ENCODE peak calls at places on chromosomes 2 and 18, in seven cellular contexts. X is dorsolateral prefrontal cortex, J is sigmoid colon, H is heart right ventricle, D is foreskin fibroblast, T is esophagus squamous epithelium, F is GM12865. V is an unnamed sample.

GRCh38 chr2:172599917-172600316 is 44.0 kb downstream of the PDK1 start:
- DNase-seq in X (no peak), J (no peak), H (no peak), D (no peak), T (no peak), F (no peak), V (no peak)

GRCh38 chr2:71498261-71498701 is 44.9 kb downstream of the DYSF start:
- DNase-seq in X (no peak), J (peak; percentile 33), H (no peak), D (peak; percentile 48), T (no peak), F (no peak), V (peak; percentile 82)

GRCh38 chr18:60675801-60676200 is 303.2 kb upstream of the MC4R start:
- DNase-seq in X (no peak), J (no peak), H (no peak), D (no peak), T (no peak), F (no peak), V (no peak)

GRCh38 chr2:230777681-230778080 is 65.0 kb downstream of the CAB39 start:
- DNase-seq in X (no peak), J (no peak), H (no peak), D (no peak), T (no peak), F (no peak), V (no peak)

GRCh38 chr18:59700535-59700967 is 3.3 kb upstream of the CCBE1 start:
- DNase-seq in X (no peak), J (no peak), H (no peak), D (no peak), T (no peak), F (no peak), V (no peak)

GRCh38 chr2:62895632-62896009 is 155.0 kb upstream of the OTX1 start:
- DNase-seq in X (no peak), J (no peak), H (no peak), D (peak; percentile 31), T (no peak), F (no peak), V (no peak)

GRCh38 chr2:233977296-233977837 is 60.2 kb downstream of the TRPM8 start:
- DNase-seq in X (no peak), J (no peak), H (no peak), D (no peak), T (no peak), F (no peak), V (no peak)

GRCh38 chr2:237952851-237953250 is 14.0 kb upstream of the UBE2F start:
- DNase-seq in X (no peak), J (no peak), H (no peak), D (no peak), T (no peak), F (no peak), V (no peak)

GRCh38 chr2:64615206-64615763 is 38.4 kb downstream of the SERTAD2 start:
- DNase-seq in X (no peak), J (peak; percentile 55), H (no peak), D (no peak), T (no peak), F (no peak), V (no peak)

DNA sequence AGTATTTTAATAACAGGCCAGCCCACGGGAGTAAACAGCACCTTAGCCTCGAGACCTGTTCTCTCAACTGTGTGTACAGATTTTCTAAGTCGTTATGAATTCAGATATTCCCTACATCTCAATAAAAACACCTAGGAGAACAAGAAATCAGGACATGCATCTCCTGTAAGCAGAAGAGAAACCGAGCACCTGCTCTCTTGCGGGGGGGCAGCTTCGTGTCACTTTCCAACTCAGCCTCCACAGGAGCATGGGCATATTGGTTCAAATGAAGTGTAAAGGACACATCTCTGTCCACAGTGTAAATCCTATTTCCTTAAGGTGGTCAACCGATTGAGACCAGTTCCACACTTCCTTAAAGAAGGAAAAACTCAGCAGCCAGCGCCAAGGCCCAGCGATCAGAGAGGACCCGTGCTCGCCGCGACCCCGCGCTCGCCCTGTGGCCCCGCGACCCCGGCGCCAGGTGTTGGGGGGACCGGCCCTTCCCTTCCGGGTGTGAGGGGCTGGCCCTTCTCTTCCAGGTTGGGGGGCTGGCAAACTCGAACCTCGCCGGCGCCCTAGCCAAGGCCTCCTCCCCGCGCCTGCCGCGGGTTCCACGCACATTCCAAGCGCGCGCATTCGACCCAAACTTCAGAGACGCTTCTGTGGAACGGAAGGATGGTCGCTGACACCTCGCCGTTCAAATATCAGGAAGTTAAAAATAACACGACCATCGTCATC is 652 bp downstream of the SH3YL1 start:
- DNase-seq in X (no peak), J (no peak), H (no peak), D (no peak), T (no peak), F (no peak), V (no peak)
- H3K4me3 ChIP-seq in X (peak overlapping the region; percentile 96), J (peak overlapping the region; percentile 63), H (peak overlapping the region; percentile 82), D (peak overlapping the region; percentile 65), T (peak overlapping the region; percentile 90), F (peak overlapping the region; percentile 70), V (peak overlapping the region; percentile 97)

GRCh38 chr18:75210274-75211001 is at the start of gene TSHZ1:
- DNase-seq in X (peak; percentile 68), J (peak; percentile 86), H (peak; percentile 83), D (peak; percentile 94), T (peak; percentile 46), F (peak; percentile 90), V (peak; percentile 44)
- TF ChIP-seq CTCF in X (no peak), J (no peak), H (no peak), D (no peak), T (no peak), F (no peak), V (no peak)

GRCh38 chr2:187550797-187551306 is 3.4 kb downstream of the TFPI start:
- DNase-seq in X (no peak), J (no peak), H (no peak), D (no peak), T (no peak), F (no peak), V (no peak)

GRCh38 chr2:187548658-187549057 is 5.6 kb downstream of the TFPI start:
- DNase-seq in X (no peak), J (no peak), H (no peak), D (no peak), T (no peak), F (no peak), V (no peak)

GRCh38 chr2:187547353-187547979 is 6.8 kb downstream of the TFPI start:
- DNase-seq in X (no peak), J (peak; percentile 85), H (peak; percentile 68), D (peak; percentile 96), T (no peak), F (no peak), V (peak; percentile 81)

GRCh38 chr2:187549951-187550555 is 4.2 kb downstream of the TFPI start:
- DNase-seq in X (no peak), J (no peak), H (no peak), D (no peak), T (no peak), F (no peak), V (no peak)

DNA sequence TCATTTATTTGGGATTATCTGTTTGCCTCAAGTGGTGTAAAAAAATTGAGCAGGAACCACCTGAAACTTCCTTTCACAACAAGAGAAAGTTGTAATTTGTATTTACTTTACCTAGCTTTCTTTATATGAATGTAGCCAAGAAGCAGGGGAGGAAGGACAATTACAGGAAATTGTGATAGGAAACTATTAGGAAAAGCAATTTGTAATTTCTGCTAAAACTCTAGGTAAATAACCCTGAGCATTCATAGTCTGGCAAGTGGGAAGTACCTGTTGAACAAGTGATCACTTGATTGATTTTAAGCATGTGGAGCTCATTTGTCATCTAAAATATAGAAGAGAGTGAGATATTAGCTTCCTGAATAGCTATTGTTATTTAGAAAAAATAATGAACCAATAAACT is 5.0 kb downstream of the TFPI start:
- DNase-seq in X (no peak), J (no peak), H (no peak), D (no peak), T (no peak), F (no peak), V (no peak)
- H3K4me3 ChIP-seq in X (no peak overlapping the region), J (no peak overlapping the region), H (peak overlapping the region; percentile 3), D (no peak overlapping the region), T (peak overlapping the region; percentile 65), F (no peak overlapping the region), V (no peak overlapping the region)

GRCh38 chr18:76379226-76380126 is 115.6 kb downstream of the ZNF516 start:
- DNase-seq in X (no peak), J (peak; percentile 67), H (no peak), D (no peak), T (no peak), F (no peak), V (no peak)

GRCh38 chr18:76380127-76380729 is 114.8 kb downstream of the ZNF516 start:
- DNase-seq in X (no peak), J (no peak), H (no peak), D (no peak), T (no peak), F (no peak), V (no peak)

GRCh38 chr18:76382265-76382664 is 112.8 kb downstream of the ZNF516 start:
- DNase-seq in X (no peak), J (peak; percentile 57), H (no peak), D (peak; percentile 37), T (no peak), F (no peak), V (no peak)

GRCh38 chr18:76378526-76379215 is 116.4 kb downstream of the ZNF516 start:
- DNase-seq in X (no peak), J (peak; percentile 58), H (no peak), D (no peak), T (no peak), F (no peak), V (no peak)

DNA sequence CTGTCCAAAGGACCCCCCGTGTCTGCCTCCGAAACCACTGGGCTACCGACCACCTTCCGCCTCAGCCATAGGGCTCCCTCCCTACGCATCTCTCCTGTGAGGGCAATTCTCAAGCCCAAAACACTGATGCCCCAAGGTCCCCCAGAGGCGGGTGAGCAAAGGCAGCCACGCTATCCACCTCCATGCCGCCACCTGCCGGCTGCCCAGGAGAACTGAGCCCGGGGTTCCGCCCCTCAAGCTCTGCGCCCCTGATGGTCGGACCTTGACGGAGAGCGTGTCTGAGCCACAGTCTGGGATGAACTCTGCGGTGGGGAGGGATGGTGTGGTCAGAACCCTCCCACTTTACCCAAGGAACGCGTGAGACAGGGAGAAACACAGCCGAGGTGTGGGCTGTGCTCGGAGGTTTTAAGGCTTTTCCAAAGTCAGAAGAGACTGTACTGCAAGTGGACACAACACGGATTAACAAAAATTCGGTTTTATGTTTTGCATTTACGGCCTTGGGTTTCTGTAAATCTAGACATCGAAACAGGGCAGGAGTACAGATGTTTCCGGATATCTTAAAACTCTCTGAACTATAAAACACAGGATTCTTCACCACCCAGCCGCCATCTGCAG is 114.1 kb downstream of the ZNF516 start:
- DNase-seq in X (no peak), J (peak; percentile 64), H (no peak), D (peak; percentile 57), T (no peak), F (no peak), V (no peak)
- TF ChIP-seq CTCF in X (no peak), J (peak; percentile 46), H (peak; percentile 30), D (peak; percentile 64), T (peak; percentile 22), F (peak; percentile 39), V (peak; percentile 74)

V was measured in AG04449.